ENCODE peak calls at places on chromosomes 3 and 15, in ten cellular contexts. Z is cardiac septum; S is NCI-H446 treated with DMSO at 0.1 percent for 48 hours; F is vagina; A is HuH-7.5; H is CD4-positive, alpha-beta T cell; P is NCI-H1417; O is cardiac muscle cell; B is astrocyte of the spinal cord; J is thoracic aorta. U is an unnamed sample.
A peak's percentile ranks its signal among the peaks of the same experiment; 100 is the strongest.

GRCh38 chr3:39474126-39474515 is 6.6 kb downstream of the MOBP start:
- DNase-seq in P (no peak), O (no peak), A (no peak), B (no peak), S (no peak), Z (no peak), J (no peak), H (no peak), F (no peak), U (no peak)

GRCh38 chr3:172152869-172153268 is 113.5 kb downstream of the FNDC3B start:
- DNase-seq in H (no peak), P (no peak), Z (no peak), O (no peak), S (no peak), F (no peak), A (no peak), J (no peak), B (no peak), U (no peak)

GRCh38 chr3:54042259-54042823 is 80.0 kb upstream of the CACNA2D3 start:
- DNase-seq in F (no peak), S (no peak), A (no peak), J (no peak), O (no peak), B (no peak), Z (no peak), H (no peak), P (no peak), U (no peak)

GRCh38 chr3:134896141-134896540 is 101.1 kb downstream of the EPHB1 start:
- DNase-seq in O (no peak), Z (no peak), P (no peak), B (no peak), S (no peak), H (no peak), J (no peak), F (no peak), A (no peak), U (no peak)

GRCh38 chr3:118628704-118629341 is 405.8 kb downstream of the IGSF11 start:
- DNase-seq in H (no peak), B (peak; percentile 57), P (peak; percentile 79), J (no peak), Z (no peak), S (peak; percentile 45), A (peak; percentile 22), F (no peak), O (peak; percentile 86), U (no peak)

GRCh38 chr3:15610083-15610482 is 8.5 kb downstream of the BTD start:
- DNase-seq in F (no peak), B (peak; percentile 73), S (no peak), J (no peak), O (no peak), P (no peak), A (peak; percentile 61), H (no peak), Z (no peak), U (no peak)

GRCh38 chr3:134368751-134369105 is 5.5 kb downstream of the AMOTL2 start:
- DNase-seq in P (no peak), H (no peak), B (no peak), A (no peak), F (no peak), O (no peak), J (no peak), Z (peak; percentile 66), S (no peak), U (no peak)

GRCh38 chr15:58407786-58408185 is 24.0 kb upstream of the LIPC start:
- DNase-seq in O (no peak), A (no peak), B (no peak), Z (no peak), S (no peak), J (no peak), H (no peak), F (no peak), P (peak; percentile 66), U (no peak)

GRCh38 chr3:59128685-59129084 is 78.9 kb upstream of the CFAP20DC start:
- DNase-seq in S (no peak), O (no peak), P (peak; percentile 1), Z (no peak), B (no peak), A (no peak), F (no peak), H (no peak), J (no peak), U (no peak)

GRCh38 chr3:183808355-183808754 is 17.0 kb downstream of the MAP6D1 start:
- DNase-seq in B (no peak), Z (no peak), O (no peak), H (no peak), P (no peak), J (no peak), A (no peak), S (no peak), F (no peak), U (no peak)

GRCh38 chr15:26355671-26356070 is 417.2 kb downstream of the GABRB3 start:
- DNase-seq in P (peak; percentile 71), S (no peak), H (no peak), F (no peak), J (no peak), Z (no peak), A (no peak), O (peak; percentile 19), B (no peak), U (no peak)

GRCh38 chr15:61033938-61034792 is 194.9 kb downstream of the RORA start:
- DNase-seq in F (no peak), A (no peak), O (no peak), J (no peak), Z (no peak), P (no peak), B (no peak), H (no peak), S (no peak), U (no peak)

GRCh38 chr3:152071924-152072323 is 196.8 kb upstream of the MBNL1 start:
- DNase-seq in J (no peak), B (peak; percentile 59), S (no peak), P (peak; percentile 60), O (peak; percentile 36), H (no peak), Z (no peak), F (no peak), A (peak; percentile 12), U (no peak)

GRCh38 chr15:57665939-57666338 is 40.6 kb upstream of the POLR2M start:
- DNase-seq in H (no peak), J (no peak), A (no peak), O (no peak), P (no peak), S (no peak), B (no peak), F (no peak), Z (no peak), U (no peak)

GRCh38 chr3:176927985-176928931 is 269.0 kb downstream of the TBL1XR1 start:
- DNase-seq in H (no peak), O (no peak), B (no peak), S (no peak), J (no peak), Z (no peak), A (no peak), F (no peak), P (no peak), U (no peak)

GRCh38 chr15:64915518-64916227 is 4.0 kb downstream of the ANKDD1A start:
- DNase-seq in B (no peak), J (no peak), F (no peak), H (no peak), S (no peak), P (no peak), A (no peak), O (no peak), Z (no peak), U (no peak)

GRCh38 chr3:182478369-182478768 is 314.9 kb upstream of the ATP11B start:
- DNase-seq in H (no peak), A (no peak), B (no peak), S (no peak), Z (no peak), P (no peak), F (no peak), J (no peak), O (no peak), U (no peak)

GRCh38 chr15:71329509-71330260 is 214.4 kb downstream of the THSD4 start:
- DNase-seq in Z (no peak), J (peak; percentile 15), S (no peak), B (peak; percentile 64), O (peak; percentile 15), A (no peak), H (no peak), P (no peak), F (no peak), U (no peak)

GRCh38 chr3:128448491-128448890 is 18.2 kb downstream of the DNAJB8 start:
- DNase-seq in Z (no peak), B (no peak), O (no peak), F (no peak), J (no peak), P (no peak), A (no peak), S (no peak), H (no peak), U (no peak)

GRCh38 chr3:55584030-55584429 is 96.9 kb upstream of the WNT5A start:
- DNase-seq in O (no peak), J (no peak), S (no peak), P (no peak), B (no peak), F (no peak), Z (no peak), A (no peak), H (no peak), U (no peak)

GRCh38 chr3:14218355-14218754 is 39.7 kb downstream of the LSM3 start:
- DNase-seq in O (no peak), Z (no peak), B (no peak), P (no peak), J (no peak), S (no peak), H (no peak), F (no peak), A (no peak), U (no peak)

GRCh38 chr3:18247776-18248310 is 177.3 kb downstream of the SATB1 start:
- DNase-seq in S (no peak), B (no peak), J (no peak), P (peak; percentile 17), H (no peak), Z (no peak), A (no peak), F (no peak), O (no peak), U (no peak)

GRCh38 chr3:181635141-181635540 is 76.6 kb upstream of the SOX2 start:
- DNase-seq in B (no peak), F (no peak), H (no peak), A (no peak), J (no peak), P (no peak), O (no peak), S (no peak), Z (no peak), U (no peak)

GRCh38 chr15:83971967-83972366 is 263.6 kb upstream of the GOLGA6L4 start:
- DNase-seq in P (no peak), J (no peak), H (no peak), Z (no peak), B (no peak), F (no peak), A (no peak), S (no peak), O (no peak), U (no peak)

GRCh38 chr3:33360136-33360825 is 79.9 kb downstream of the UBP1 start:
- DNase-seq in A (no peak), B (peak; percentile 79), S (no peak), P (peak; percentile 6), Z (no peak), J (no peak), H (no peak), F (no peak), O (no peak), U (no peak)

GRCh38 chr3:111227216-111227615 is 155.6 kb downstream of the NECTIN3 start:
- DNase-seq in S (no peak), A (no peak), F (no peak), J (no peak), H (no peak), O (no peak), Z (no peak), B (peak; percentile 89), P (no peak), U (no peak)